ENCODE peak calls at places on chromosomes 2 and 18, in five cellular contexts. One of them, this sample, is unnamed. For H3K4me1, the result is how much of the 10 kb centered on the place peaks cover.

GRCh38 chr2:43939695-43940094 is 56.1 kb downstream of the LRPPRC start:
- DNase-seq in A549: no peak
- DNase-seq in GM23248: no peak
- DNase-seq in H1: no peak
- DNase-seq in adipocyte: no peak
- DNase-seq in this sample: no peak

GRCh38 chr2:202307690-202308089 is 42.1 kb downstream of the NOP58 start:
- DNase-seq in H1: peak
- DNase-seq in GM23248: no peak
- DNase-seq in adipocyte: no peak
- DNase-seq in A549: no peak
- DNase-seq in this sample: no peak

GRCh38 chr2:41791523-41791922 is 256.3 kb upstream of the PKDCC start:
- DNase-seq in H1: no peak
- DNase-seq in GM23248: peak
- DNase-seq in A549: no peak
- DNase-seq in adipocyte: peak
- DNase-seq in this sample: no peak

GRCh38 chr2:13046557-13047165 is 329.9 kb downstream of the TRIB2 start:
- DNase-seq in GM23248: peak
- DNase-seq in A549: no peak
- DNase-seq in H1: no peak
- DNase-seq in adipocyte: peak
- DNase-seq in this sample: no peak

GRCh38 chr2:42009657-42010580 is 37.9 kb upstream of the PKDCC start:
- DNase-seq in adipocyte: no peak
- DNase-seq in GM23248: peak
- DNase-seq in A549: no peak
- DNase-seq in H1: no peak
- DNase-seq in this sample: no peak

GRCh38 chr2:185044323-185044874 is 446.1 kb downstream of the ZNF804A start:
- DNase-seq in A549: no peak
- DNase-seq in adipocyte: no peak
- DNase-seq in H1: no peak
- DNase-seq in GM23248: no peak
- DNase-seq in this sample: no peak

GRCh38 chr2:241739651-241740050 is 5.2 kb downstream of the D2HGDH start:
- DNase-seq in GM23248: peak
- DNase-seq in A549: no peak
- DNase-seq in adipocyte: peak
- DNase-seq in H1: no peak
- DNase-seq in this sample: no peak

GRCh38 chr2:141187063-141187429 is 943.8 kb downstream of the LRP1B start:
- DNase-seq in A549: no peak
- DNase-seq in H1: no peak
- DNase-seq in adipocyte: no peak
- DNase-seq in GM23248: no peak
- DNase-seq in this sample: no peak

GRCh38 chr2:28445448-28446258 is 50.2 kb upstream of the PLB1 start:
- DNase-seq in A549: peak
- DNase-seq in H1: no peak
- DNase-seq in adipocyte: peak
- DNase-seq in GM23248: peak
- DNase-seq in this sample: no peak

GRCh38 chr2:145644820-145645302 is 1124.9 kb upstream of the ZEB2 start:
- DNase-seq in adipocyte: no peak
- DNase-seq in H1: no peak
- DNase-seq in GM23248: no peak
- DNase-seq in A549: no peak
- DNase-seq in this sample: no peak

GRCh38 chr2:217552081-217552480 is 450.7 kb downstream of the TNS1 start:
- DNase-seq in adipocyte: no peak
- DNase-seq in GM23248: no peak
- DNase-seq in A549: no peak
- DNase-seq in H1: no peak
- DNase-seq in this sample: no peak

GRCh38 chr2:122203523-122203922 is 448.1 kb downstream of the TSN start:
- DNase-seq in adipocyte: peak
- DNase-seq in H1: no peak
- DNase-seq in GM23248: peak
- DNase-seq in A549: no peak
- DNase-seq in this sample: no peak

DNA sequence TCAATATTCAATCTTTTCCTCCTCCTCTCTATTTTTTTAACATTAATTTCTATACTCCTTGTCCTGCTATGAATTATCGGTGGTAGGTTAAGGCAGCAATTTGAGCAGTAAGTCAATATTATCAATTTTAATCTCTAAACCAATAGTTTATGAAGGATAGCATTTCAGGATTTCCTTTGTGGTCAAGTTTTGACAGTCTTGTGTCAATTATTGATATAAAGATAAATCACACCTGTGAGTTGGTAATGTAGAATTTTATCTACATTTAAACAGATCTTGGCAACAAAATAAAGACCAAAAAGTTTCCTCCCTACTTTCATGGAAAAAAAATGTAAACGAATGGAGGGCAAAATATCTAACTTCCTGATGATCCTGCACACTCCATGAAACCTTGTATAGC is 87.3 kb downstream of the IKZF2 start:
- DNase-seq in GM23248: no peak
- DNase-seq in A549: no peak
- DNase-seq in adipocyte: no peak
- DNase-seq in H1: no peak
- DNase-seq in this sample: peak
- H3K4me1 ChIP-seq in GM23248: under half
- H3K4me1 ChIP-seq in A549: under half
- H3K4me1 ChIP-seq in adipocyte: under half
- H3K4me1 ChIP-seq in H1: under half
- H3K4me1 ChIP-seq in this sample: half or more

GRCh38 chr2:109325570-109325969 is 196.6 kb downstream of the SH3RF3 start:
- DNase-seq in adipocyte: peak
- DNase-seq in H1: no peak
- DNase-seq in A549: no peak
- DNase-seq in GM23248: no peak
- DNase-seq in this sample: no peak
- H3K4me1 ChIP-seq in adipocyte: half or more
- H3K4me1 ChIP-seq in H1: under half
- H3K4me1 ChIP-seq in A549: under half
- H3K4me1 ChIP-seq in GM23248: half or more
- H3K4me1 ChIP-seq in this sample: under half

DNA sequence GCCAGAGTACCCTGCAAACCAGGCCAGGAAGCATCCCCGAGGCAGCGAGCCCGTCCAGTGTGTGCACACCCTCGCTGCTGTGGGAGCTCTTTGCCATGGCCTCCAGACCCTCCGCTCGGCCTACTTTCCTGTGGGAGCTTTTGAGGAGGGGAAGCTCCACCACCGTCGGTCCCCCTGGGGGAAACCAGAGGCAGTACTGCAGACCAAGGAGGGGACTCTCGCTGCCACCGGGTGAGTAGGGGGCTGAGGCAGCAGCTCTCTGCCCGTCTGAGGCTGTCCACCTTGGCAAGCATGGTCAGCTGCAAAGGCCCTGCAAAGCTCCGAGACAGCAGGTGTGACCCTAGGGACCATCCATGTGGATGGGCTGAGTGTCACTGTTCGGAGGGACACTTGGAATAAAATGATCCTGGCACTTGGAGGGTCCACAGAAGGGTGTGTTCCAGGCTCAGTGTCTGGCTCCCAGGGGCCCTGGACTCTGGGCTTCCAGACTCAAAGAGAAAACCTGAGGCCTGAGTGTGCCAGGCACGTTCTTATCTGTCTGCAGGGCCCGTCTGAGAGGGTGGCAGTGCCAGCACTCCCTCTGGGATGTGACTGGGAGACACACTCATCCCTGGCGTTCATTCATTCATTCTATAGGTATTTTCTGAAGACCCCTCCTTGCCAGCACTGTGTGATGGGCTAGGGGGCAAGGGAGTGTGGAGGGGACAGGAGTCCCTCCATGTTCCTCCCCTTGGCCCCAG is 282.8 kb upstream of the HS6ST1 start:
- DNase-seq in GM23248: no peak
- DNase-seq in A549: no peak
- DNase-seq in adipocyte: no peak
- DNase-seq in H1: no peak
- DNase-seq in this sample: no peak
- H3K4me1 ChIP-seq in GM23248: under half
- H3K4me1 ChIP-seq in A549: under half
- H3K4me1 ChIP-seq in adipocyte: under half
- H3K4me1 ChIP-seq in H1: under half
- H3K4me1 ChIP-seq in this sample: under half

GRCh38 chr2:165410231-165410630 is 59.3 kb upstream of the CSRNP3 start:
- DNase-seq in GM23248: no peak
- DNase-seq in A549: no peak
- DNase-seq in adipocyte: peak
- DNase-seq in H1: no peak
- DNase-seq in this sample: no peak
- H3K4me1 ChIP-seq in GM23248: under half
- H3K4me1 ChIP-seq in A549: under half
- H3K4me1 ChIP-seq in adipocyte: under half
- H3K4me1 ChIP-seq in H1: under half
- H3K4me1 ChIP-seq in this sample: under half

GRCh38 chr18:10482363-10482984 is 28.0 kb downstream of the APCDD1 start:
- DNase-seq in adipocyte: no peak
- DNase-seq in A549: no peak
- DNase-seq in H1: no peak
- DNase-seq in GM23248: no peak
- DNase-seq in this sample: no peak
- H3K4me1 ChIP-seq in adipocyte: under half
- H3K4me1 ChIP-seq in A549: under half
- H3K4me1 ChIP-seq in H1: under half
- H3K4me1 ChIP-seq in GM23248: under half
- H3K4me1 ChIP-seq in this sample: under half

GRCh38 chr2:7007846-7008741 is 90.9 kb downstream of the RNF144A start:
- DNase-seq in adipocyte: no peak
- DNase-seq in H1: no peak
- DNase-seq in GM23248: peak
- DNase-seq in A549: no peak
- DNase-seq in this sample: no peak
- H3K4me1 ChIP-seq in adipocyte: under half
- H3K4me1 ChIP-seq in H1: under half
- H3K4me1 ChIP-seq in GM23248: under half
- H3K4me1 ChIP-seq in A549: under half
- H3K4me1 ChIP-seq in this sample: under half

GRCh38 chr18:58988595-58988994 is 123.9 kb downstream of the ZNF532 start:
- DNase-seq in H1: no peak
- DNase-seq in GM23248: no peak
- DNase-seq in A549: no peak
- DNase-seq in adipocyte: no peak
- DNase-seq in this sample: no peak

GRCh38 chr18:58989184-58989759 is 124.6 kb downstream of the ZNF532 start:
- DNase-seq in H1: no peak
- DNase-seq in GM23248: no peak
- DNase-seq in adipocyte: no peak
- DNase-seq in A549: no peak
- DNase-seq in this sample: no peak

GRCh38 chr18:58991127-58991798 is 126.6 kb downstream of the ZNF532 start:
- DNase-seq in A549: no peak
- DNase-seq in GM23248: no peak
- DNase-seq in H1: no peak
- DNase-seq in adipocyte: no peak
- DNase-seq in this sample: no peak

GRCh38 chr18:58992301-58993231 is 127.9 kb downstream of the ZNF532 start:
- DNase-seq in adipocyte: no peak
- DNase-seq in H1: peak
- DNase-seq in A549: no peak
- DNase-seq in GM23248: peak
- DNase-seq in this sample: no peak

DNA sequence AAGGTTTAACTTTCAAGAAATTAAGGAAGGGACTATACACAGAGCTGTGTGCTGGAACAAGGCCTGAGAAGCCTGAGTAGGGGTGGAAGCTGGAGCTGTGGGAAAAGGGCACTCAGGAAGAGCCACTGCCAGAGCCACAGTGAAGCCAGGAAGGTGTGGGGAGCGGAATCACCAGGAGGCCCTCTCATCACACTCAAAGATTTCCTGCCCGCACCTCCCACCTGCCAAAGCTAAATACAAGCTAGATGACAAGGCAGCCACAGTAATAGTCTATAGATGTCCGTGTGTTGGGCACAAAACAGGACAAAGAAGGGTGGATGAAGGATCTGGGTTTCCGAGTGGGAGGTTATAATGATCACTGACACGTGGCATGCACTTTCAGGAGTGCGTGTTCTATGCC is 126.0 kb downstream of the ZNF532 start:
- DNase-seq in GM23248: no peak
- DNase-seq in adipocyte: no peak
- DNase-seq in H1: no peak
- DNase-seq in A549: no peak
- DNase-seq in this sample: no peak
- H3K4me1 ChIP-seq in GM23248: under half
- H3K4me1 ChIP-seq in adipocyte: under half
- H3K4me1 ChIP-seq in H1: under half
- H3K4me1 ChIP-seq in A549: under half
- H3K4me1 ChIP-seq in this sample: under half

GRCh38 chr2:236703906-236704305 is 134.3 kb downstream of the ACKR3 start:
- DNase-seq in GM23248: no peak
- DNase-seq in A549: no peak
- DNase-seq in adipocyte: no peak
- DNase-seq in H1: no peak
- DNase-seq in this sample: no peak

GRCh38 chr2:236698008-236698407 is 128.4 kb downstream of the ACKR3 start:
- DNase-seq in GM23248: no peak
- DNase-seq in adipocyte: no peak
- DNase-seq in A549: no peak
- DNase-seq in H1: no peak
- DNase-seq in this sample: no peak

GRCh38 chr2:236702693-236703092 is 133.1 kb downstream of the ACKR3 start:
- DNase-seq in A549: no peak
- DNase-seq in adipocyte: no peak
- DNase-seq in H1: no peak
- DNase-seq in GM23248: no peak
- DNase-seq in this sample: no peak

GRCh38 chr2:236703310-236703709 is 133.7 kb downstream of the ACKR3 start:
- DNase-seq in GM23248: no peak
- DNase-seq in adipocyte: no peak
- DNase-seq in A549: no peak
- DNase-seq in H1: no peak
- DNase-seq in this sample: no peak

DNA sequence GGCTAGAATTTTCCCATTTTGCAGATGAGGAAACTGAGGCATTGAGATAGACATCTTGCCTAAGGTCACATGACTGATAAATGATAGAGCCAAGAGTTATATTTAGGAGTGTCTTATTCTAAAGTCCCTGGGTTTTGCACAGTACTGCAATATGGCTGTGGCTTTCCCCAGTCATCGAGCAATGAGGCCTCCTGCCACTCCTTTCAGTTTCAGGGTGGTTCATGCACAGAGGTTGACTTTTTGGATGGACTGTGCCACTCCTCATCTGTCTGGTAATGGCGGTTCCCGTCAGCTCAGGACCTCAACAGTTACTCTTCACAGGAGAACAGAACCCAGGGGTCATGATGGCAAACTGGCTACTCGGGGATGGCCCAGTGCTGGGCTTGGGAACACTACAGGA is 131.1 kb downstream of the ACKR3 start:
- DNase-seq in GM23248: no peak
- DNase-seq in H1: no peak
- DNase-seq in adipocyte: no peak
- DNase-seq in A549: no peak
- DNase-seq in this sample: no peak
- H3K4me1 ChIP-seq in GM23248: under half
- H3K4me1 ChIP-seq in H1: under half
- H3K4me1 ChIP-seq in adipocyte: under half
- H3K4me1 ChIP-seq in A549: under half
- H3K4me1 ChIP-seq in this sample: under half